ENCODE peak calls at places on chromosomes 5 and 9, in ten cellular contexts. L is T-helper 17 cell; I is NCI-H82; K is skeletal muscle cell; A is GM04503; V is thoracic aorta; D is NCI-H460; E is NCI-H774; F is NCI-H1092 treated with DMSO at 0.1 percent for 48 hours; O is CD8-positive, alpha-beta memory T cell. J is an unnamed sample.

GRCh38 chr9:132826131-132826530 is 52.0 kb downstream of the AK8 start:
- DNase-seq in E (no peak), V (no peak), D (no peak), A (no peak), F (no peak), I (no peak), K (no peak), L (no peak), O (no peak), J (no peak)

GRCh38 chr9:110440161-110440560 is 102.5 kb upstream of the TXNDC8 start:
- DNase-seq in D (no peak), A (peak; percentile 75), E (no peak), K (peak; percentile 71), F (no peak), L (no peak), I (peak; percentile 22), V (no peak), O (no peak), J (no peak)

GRCh38 chr5:82387819-82388166 is 109.6 kb upstream of the RPS23 start:
- DNase-seq in K (no peak), A (no peak), L (no peak), E (no peak), O (no peak), D (no peak), I (no peak), F (no peak), V (no peak), J (no peak)

GRCh38 chr5:174531782-174532191 is 192.6 kb upstream of the MSX2 start:
- DNase-seq in L (no peak), F (no peak), E (no peak), K (no peak), A (no peak), O (no peak), D (no peak), V (no peak), I (peak; percentile 97), J (no peak)

GRCh38 chr9:126862461-126862830 is 2.0 kb downstream of the ZBTB34 start:
- DNase-seq in L (no peak), I (no peak), F (no peak), A (no peak), D (no peak), K (no peak), O (no peak), E (no peak), V (no peak), J (no peak)

GRCh38 chr9:128420060-128420650 is 502 bp upstream of the CERCAM start:
- DNase-seq in E (peak; percentile 60), O (peak; percentile 57), D (peak; percentile 55), I (peak; percentile 84), L (peak; percentile 52), V (no peak), F (peak; percentile 53), K (no peak), A (no peak), J (peak; percentile 70)

GRCh38 chr9:72305102-72305546 is 59.9 kb downstream of the ZFAND5 start:
- DNase-seq in O (no peak), E (no peak), V (peak; percentile 56), L (no peak), F (no peak), I (peak; percentile 91), K (no peak), A (no peak), D (no peak), J (no peak)

GRCh38 chr5:180096616-180097015 is 25.1 kb upstream of the RNF130 start:
- DNase-seq in E (no peak), D (no peak), O (no peak), I (no peak), K (no peak), A (no peak), L (no peak), V (no peak), F (no peak), J (no peak)

GRCh38 chr9:34430843-34431437 is 27.4 kb downstream of the FAM219A start:
- DNase-seq in V (no peak), F (peak; percentile 96), I (no peak), A (peak; percentile 78), K (peak; percentile 48), L (no peak), D (peak; percentile 31), O (no peak), E (peak; percentile 43), J (peak; percentile 2)

GRCh38 chr5:53419247-53419646 is 61.2 kb upstream of the FST start:
- DNase-seq in O (no peak), D (peak; percentile 95), I (no peak), L (no peak), A (peak; percentile 77), F (no peak), V (no peak), E (no peak), K (peak; percentile 92), J (no peak)

GRCh38 chr9:106953166-106953565 is 90.2 kb downstream of the ZNF462 start:
- DNase-seq in L (no peak), V (no peak), I (no peak), O (no peak), F (no peak), E (no peak), K (peak; percentile 47), A (peak; percentile 35), D (no peak), J (no peak)

GRCh38 chr5:178208540-178209227 is 4.4 kb downstream of the HNRNPAB start:
- DNase-seq in A (no peak), F (no peak), I (peak; percentile 39), K (no peak), D (no peak), E (no peak), L (no peak), V (no peak), O (no peak), J (no peak)

GRCh38 chr9:72539824-72540347 is 18.5 kb downstream of the TMC1 start:
- DNase-seq in I (peak; percentile 28), F (no peak), V (no peak), L (no peak), K (no peak), A (no peak), O (no peak), E (no peak), D (no peak), J (no peak)

GRCh38 chr9:105656131-105656921 is 5.9 kb upstream of the TAL2 start:
- DNase-seq in O (no peak), V (no peak), F (peak; percentile 40), E (peak; percentile 12), K (no peak), I (peak; percentile 62), D (peak; percentile 27), A (no peak), L (no peak), J (no peak)

GRCh38 chr9:35958104-35958825 is at the start of gene OR2S2:
- DNase-seq in V (no peak), E (no peak), O (no peak), F (no peak), I (no peak), K (no peak), D (no peak), A (no peak), L (no peak), J (no peak)

J was measured in effector memory CD8-positive, alpha-beta T cell.